ENCODE peak calls at places on chromosomes 12 and 14, in ten cellular contexts. F, J, D, O, Y, C, M, Z, K and T are unnamed samples.

GRCh38 chr14:59772252-59772651 is 98.3 kb downstream of the RTN1 start:
- DNase-seq in J (peak; percentile 10), F (no peak), K (no peak), O (no peak), M (peak; percentile 20), Y (no peak), Z (no peak), D (peak; percentile 46), C (no peak), T (no peak)

GRCh38 chr14:49481099-49481498 is 105.1 kb downstream of the RPS29 start:
- DNase-seq in K (no peak), J (no peak), C (no peak), D (no peak), M (no peak), Z (no peak), Y (no peak), O (no peak), F (no peak), T (no peak)

GRCh38 chr14:23169622-23170021 is 13.8 kb downstream of the SLC7A8 start:
- DNase-seq in D (no peak), Y (no peak), O (no peak), Z (no peak), K (no peak), F (no peak), J (no peak), C (no peak), M (no peak), T (no peak)

GRCh38 chr12:85580562-85581168 is 255.5 kb downstream of the RASSF9 start:
- DNase-seq in C (no peak), F (no peak), Z (no peak), Y (no peak), D (peak; percentile 96), K (no peak), J (no peak), M (peak; percentile 9), O (peak; percentile 2), T (no peak)

GRCh38 chr12:131407221-131408035 is 303.5 kb upstream of the SFSWAP start:
- DNase-seq in O (no peak), Y (no peak), M (no peak), F (no peak), J (no peak), C (peak; percentile 58), D (no peak), K (no peak), Z (no peak), T (peak; percentile 76)

GRCh38 chr14:105848570-105848969 is 322.2 kb downstream of the TMEM121 start:
- DNase-seq in K (no peak), Y (no peak), J (no peak), C (no peak), F (no peak), M (no peak), O (no peak), D (no peak), Z (no peak), T (no peak)

GRCh38 chr12:50765325-50765911 is 1.5 kb downstream of the ATF1 start:
- DNase-seq in O (peak; percentile 20), Y (no peak), J (peak; percentile 73), Z (peak; percentile 23), M (peak; percentile 42), K (peak; percentile 41), D (peak; percentile 75), F (no peak), C (no peak), T (peak; percentile 74)

GRCh38 chr14:26290007-26290530 is 307.8 kb downstream of the NOVA1 start:
- DNase-seq in F (no peak), O (peak; percentile 59), J (no peak), Y (no peak), C (no peak), M (no peak), D (no peak), K (no peak), Z (no peak), T (no peak)

GRCh38 chr12:122265931-122266771 is at the start of gene VPS33A:
- DNase-seq in Z (peak; percentile 94), O (peak; percentile 96), C (peak; percentile 98), Y (peak; percentile 98), D (peak; percentile 99), K (peak; percentile 96), J (peak; percentile 90), F (peak; percentile 97), M (peak; percentile 98), T (peak; percentile 98)

GRCh38 chr14:57293851-57294837 is 25.4 kb downstream of the AP5M1 start:
- DNase-seq in F (peak; percentile 3), Z (no peak), D (peak; percentile 53), K (no peak), M (no peak), J (peak; percentile 26), C (no peak), O (no peak), Y (no peak), T (peak; percentile 15)

GRCh38 chr12:52244615-52244994 is 11.6 kb downstream of the KRT7 start:
- DNase-seq in C (peak; percentile 23), K (no peak), Z (no peak), M (no peak), F (no peak), J (no peak), Y (no peak), D (no peak), O (no peak), T (no peak)

GRCh38 chr12:100752841-100753240 is 41.7 kb upstream of the ANO4 start:
- DNase-seq in M (no peak), O (no peak), J (no peak), K (no peak), Z (no peak), C (no peak), F (no peak), D (no peak), Y (no peak), T (no peak)

GRCh38 chr14:24272442-24272841 is 1.0 kb upstream of the RABGGTA start:
- DNase-seq in J (no peak), C (no peak), D (no peak), F (no peak), Z (no peak), K (no peak), Y (no peak), O (no peak), M (no peak), T (no peak)

GRCh38 chr14:103961928-103962578 is 19.7 kb upstream of the RD3L start:
- DNase-seq in K (no peak), Z (no peak), M (no peak), D (no peak), Y (no peak), O (no peak), F (no peak), J (no peak), C (no peak), T (no peak)

GRCh38 chr12:119956047-119956446 is 33.0 kb upstream of the BICDL1 start:
- DNase-seq in M (no peak), J (no peak), D (no peak), Y (no peak), K (no peak), C (no peak), Z (no peak), O (no peak), F (no peak), T (no peak)

GRCh38 chr14:24875203-24875840 is 174.6 kb downstream of the STXBP6 start:
- DNase-seq in F (no peak), J (no peak), M (no peak), K (no peak), O (no peak), C (no peak), Z (no peak), D (no peak), Y (no peak), T (no peak)

GRCh38 chr12:112988224-112988623 is 9.9 kb downstream of the OAS2 start:
- DNase-seq in F (no peak), Y (no peak), M (no peak), K (no peak), J (no peak), O (no peak), C (no peak), Z (no peak), D (no peak), T (peak; percentile 42)

GRCh38 chr12:105705765-105706164 is 375.3 kb downstream of the C12orf75 start:
- DNase-seq in D (peak; percentile 82), C (no peak), O (peak; percentile 17), Y (peak; percentile 47), K (peak; percentile 5), Z (no peak), F (no peak), J (peak; percentile 16), M (peak; percentile 16), T (peak; percentile 27)

GRCh38 chr12:104219908-104220404 is 4.4 kb downstream of the TXNRD1 start:
- DNase-seq in C (no peak), Y (peak; percentile 80), M (peak; percentile 90), K (peak; percentile 59), F (peak; percentile 31), D (peak; percentile 93), O (peak; percentile 62), Z (peak; percentile 8), J (peak; percentile 52), T (peak; percentile 78)

GRCh38 chr14:38419579-38419978 is 163.7 kb upstream of the CLEC14A start:
- DNase-seq in Y (no peak), F (no peak), C (no peak), J (no peak), K (no peak), M (no peak), O (no peak), D (no peak), Z (no peak), T (peak; percentile 9)